ENCODE peak calls at places on chromosomes 4 and X, in five cellular contexts. U, Z, O, D and V are unnamed samples.
A peak's percentile ranks its signal among the peaks of the same experiment; 100 is the strongest.

GRCh38 chr4:94913316-94913715 is 155.6 kb downstream of the BMPR1B start:
- DNase-seq in O (no peak), U (no peak), Z (no peak), D (no peak), V (no peak)

GRCh38 chrX:123184858-123185251 is 777 bp downstream of the GRIA3 start:
- DNase-seq in U (no peak), Z (no peak), O (no peak), D (peak; percentile 16), V (peak; percentile 6)

GRCh38 chr4:2732526-2732925 is 23.6 kb downstream of the TNIP2 start:
- DNase-seq in D (no peak), U (no peak), O (no peak), Z (no peak), V (no peak)

GRCh38 chr4:74202062-74202586 is 44.2 kb downstream of the MTHFD2L start:
- DNase-seq in Z (no peak), U (no peak), O (no peak), D (no peak), V (no peak)

GRCh38 chr4:37157403-37158167 is 87.0 kb upstream of the NWD2 start:
- DNase-seq in O (no peak), D (no peak), Z (no peak), U (no peak), V (no peak)

GRCh38 chr4:176883681-176884418 is 91.1 kb upstream of the VEGFC start:
- DNase-seq in U (peak; percentile 8), O (no peak), Z (peak; percentile 31), D (no peak), V (no peak)

GRCh38 chr4:7170012-7170411 is 22.3 kb upstream of the SORCS2 start:
- DNase-seq in U (no peak), Z (no peak), O (no peak), D (no peak), V (no peak)

GRCh38 chrX:29926056-29926455 is 289.3 kb upstream of the MAGEB2 start:
- DNase-seq in D (no peak), Z (no peak), O (no peak), U (no peak), V (no peak)

GRCh38 chr4:83867221-83867620 is 331.3 kb downstream of the GPAT3 start:
- DNase-seq in Z (no peak), O (no peak), U (no peak), D (no peak), V (no peak)

GRCh38 chr4:169238445-169238844 is 32.3 kb downstream of the SH3RF1 start:
- DNase-seq in U (peak; percentile 32), O (no peak), D (no peak), Z (peak; percentile 52), V (no peak)

GRCh38 chrX:36431819-36432218 is 512.3 kb downstream of the CFAP47 start:
- DNase-seq in Z (peak; percentile 32), D (no peak), O (no peak), U (peak; percentile 12), V (no peak)

GRCh38 chrX:151396827-151397740 is at the start of gene VMA21:
- DNase-seq in O (peak; percentile 90), U (peak; percentile 81), Z (peak; percentile 93), D (peak; percentile 70), V (peak; percentile 56)

GRCh38 chr4:145797278-145797677 is 117.3 kb downstream of the C4orf51 start:
- DNase-seq in O (no peak), U (no peak), D (no peak), Z (no peak), V (no peak)

GRCh38 chr4:82123934-82124333 is 249.9 kb downstream of the HNRNPD start:
- DNase-seq in D (no peak), O (peak; percentile 6), U (no peak), Z (no peak), V (no peak)

GRCh38 chrX:2432298-2432863 is 68.4 kb downstream of the DHRSX start:
- DNase-seq in D (no peak), U (no peak), Z (no peak), O (peak; percentile 15), V (no peak)

GRCh38 chr4:38489924-38490639 is 173.9 kb upstream of the KLF3 start:
- DNase-seq in U (no peak), D (peak; percentile 54), O (no peak), Z (peak; percentile 66), V (peak; percentile 18)

GRCh38 chr4:68375667-68376559 is 26.0 kb upstream of the YTHDC1 start:
- DNase-seq in Z (peak; percentile 64), D (peak; percentile 55), U (peak; percentile 54), O (peak; percentile 66), V (peak; percentile 6)

GRCh38 chr4:76235915-76236314 is 15.6 kb upstream of the FAM47E start:
- DNase-seq in D (peak; percentile 53), U (no peak), Z (no peak), O (no peak), V (no peak)

GRCh38 chr4:129355529-129355928 is 259.6 kb downstream of the C4orf33 start:
- DNase-seq in Z (peak; percentile 74), O (no peak), U (no peak), D (no peak), V (no peak)